ENCODE peak calls at places on chromosome 22, in four cellular contexts. P is K562, Q is GM12891, M is HepG2. Y is an unnamed sample.

GRCh38 chr22:30763815-30764686 is 69.4 kb downstream of the OSBP2 start:
- DNase-seq in P (peak), Q (peak), M (peak), Y (no peak)

GRCh38 chr22:41500303-41500702 is 31.4 kb downstream of the ACO2 start:
- DNase-seq in P (no peak), Q (no peak), M (no peak), Y (no peak)

GRCh38 chr22:20319041-20319744 is 667 bp downstream of the DGCR6L start:
- DNase-seq in P (peak), Q (no peak), M (no peak), Y (no peak)

GRCh38 chr22:46085831-46086576 is 64.3 kb upstream of the PPARA start:
- DNase-seq in P (peak), Q (no peak), M (no peak), Y (no peak)

GRCh38 chr22:37634505-37635002 is 4.9 kb upstream of the SH3BP1 start:
- DNase-seq in P (peak), Q (no peak), M (no peak), Y (no peak)

GRCh38 chr22:20395181-20395896 is 1.4 kb downstream of the ZNF74 start:
- DNase-seq in P (peak), Q (no peak), M (no peak), Y (no peak)

GRCh38 chr22:29635734-29636357 is 32.4 kb downstream of the NF2 start:
- DNase-seq in P (peak), Q (no peak), M (peak), Y (no peak)

GRCh38 chr22:16959345-16959930 is 48.6 kb downstream of the GAB4 start:
- DNase-seq in P (peak), Q (no peak), M (no peak), Y (no peak)

GRCh38 chr22:41285441-41285819 is 557 bp downstream of the RANGAP1 start:
- DNase-seq in P (peak), Q (peak), M (peak), Y (peak)

GRCh38 chr22:44438056-44438455 is 60.0 kb downstream of the RTL6 start:
- DNase-seq in P (no peak), Q (no peak), M (no peak), Y (no peak)

GRCh38 chr22:49068861-49069260 is 758.8 kb downstream of the BRD1 start:
- DNase-seq in P (no peak), Q (no peak), M (no peak), Y (no peak)
- TF ChIP-seq TAF1 in P (no peak), Q (no peak), M (no peak), Y (no peak)

GRCh38 chr22:28542980-28543621 is 136.5 kb downstream of the TTC28 start:
- DNase-seq in P (no peak), Q (no peak), M (no peak), Y (no peak)

GRCh38 chr22:28548411-28548810 is 131.2 kb downstream of the TTC28 start:
- DNase-seq in P (no peak), Q (no peak), M (no peak), Y (no peak)

GRCh38 chr22:28547132-28547842 is 132.4 kb downstream of the TTC28 start:
- DNase-seq in P (no peak), Q (no peak), M (no peak), Y (no peak)

GRCh38 chr22:28541137-28541536 is 138.5 kb downstream of the TTC28 start:
- DNase-seq in P (no peak), Q (no peak), M (no peak), Y (no peak)

DNA sequence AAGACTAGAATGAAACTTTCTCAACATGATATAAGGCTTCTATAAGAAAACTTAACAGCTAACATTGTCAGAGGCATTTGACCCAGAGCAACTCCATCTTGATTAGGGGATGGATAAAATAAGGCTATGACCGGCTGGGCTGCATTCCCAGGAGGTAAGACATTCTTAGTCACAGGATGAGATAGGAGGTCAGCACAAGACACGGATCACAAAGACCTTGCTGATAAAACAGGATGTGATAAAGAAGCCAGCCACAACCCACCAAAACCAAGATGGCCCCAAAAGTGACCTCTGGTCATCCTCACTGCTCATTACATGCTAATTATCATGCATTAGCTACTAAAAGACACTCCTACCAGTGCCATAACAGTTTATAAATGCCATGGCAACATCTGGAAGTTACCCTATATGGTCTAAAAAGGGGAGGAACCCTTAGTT is 135.2 kb downstream of the TTC28 start:
- DNase-seq in P (no peak), Q (no peak), M (no peak), Y (no peak)
- TF ChIP-seq TAF1 in P (no peak), Q (no peak), M (no peak), Y (no peak)

DNA sequence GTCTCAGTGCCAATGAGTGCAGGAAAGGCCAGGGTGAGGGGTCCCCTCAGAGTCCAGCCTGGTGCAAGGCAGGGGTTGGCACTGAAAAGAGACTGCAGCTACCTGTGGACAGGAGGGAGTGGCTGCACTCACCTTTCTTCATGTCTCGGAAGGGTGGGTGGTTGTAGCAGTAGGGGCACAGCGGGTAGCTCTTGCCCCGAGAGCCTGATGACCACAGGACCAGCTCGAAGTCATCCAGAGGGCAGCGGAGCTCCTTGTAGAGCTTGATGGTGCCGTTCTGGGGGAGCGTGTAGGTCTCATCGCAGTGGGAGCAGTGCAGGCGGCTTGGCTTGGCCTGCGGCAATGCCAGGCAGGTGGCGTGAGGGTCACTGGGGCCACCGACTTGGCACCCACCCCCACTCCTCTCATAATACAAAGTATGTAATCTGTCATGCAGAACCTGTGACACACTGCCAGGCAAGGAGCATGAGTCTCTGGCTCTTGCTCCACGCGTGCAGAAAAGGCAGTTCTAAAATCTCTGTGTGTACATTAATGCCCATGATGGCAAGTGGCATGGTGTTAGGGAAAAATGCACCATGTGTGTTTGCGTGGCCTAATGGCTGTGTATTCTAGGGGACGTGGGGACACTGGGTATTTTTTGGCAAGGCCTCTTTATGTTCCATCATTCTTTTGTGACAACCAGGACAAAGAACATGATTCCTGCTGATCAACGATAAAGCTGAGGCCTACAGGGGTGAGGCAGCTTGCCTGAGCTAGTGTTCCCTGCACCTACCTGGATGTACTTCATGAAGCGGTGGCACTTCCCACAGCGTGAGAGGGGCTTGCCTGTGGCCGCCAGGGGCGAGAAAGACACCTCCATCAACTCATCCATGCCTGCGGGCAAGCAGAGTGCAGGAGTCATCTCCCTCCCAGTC is 6.0 kb upstream of the PPM1F start:
- DNase-seq in P (no peak), Q (no peak), M (no peak), Y (no peak)
- TF ChIP-seq TAF1 in P (no peak), Q (no peak), M (no peak), Y (no peak)

GRCh38 chr22:24391836-24392217 is 35.6 kb upstream of the ADORA2A start:
- DNase-seq in P (no peak), Q (no peak), M (no peak), Y (no peak)
- TF ChIP-seq TAF1 in P (no peak), Q (no peak), M (no peak), Y (no peak)

GRCh38 chr22:50731811-50732624 is 6.0 kb upstream of the ACR start:
- DNase-seq in P (peak), Q (peak), M (peak), Y (peak)

GRCh38 chr22:50732681-50733080 is 5.3 kb upstream of the ACR start:
- DNase-seq in P (no peak), Q (no peak), M (no peak), Y (no peak)

GRCh38 chr22:50734343-50734771 is 3.6 kb upstream of the ACR start:
- DNase-seq in P (no peak), Q (no peak), M (no peak), Y (no peak)

GRCh38 chr22:50734986-50735738 is 2.8 kb upstream of the ACR start:
- DNase-seq in P (no peak), Q (no peak), M (no peak), Y (no peak)

DNA sequence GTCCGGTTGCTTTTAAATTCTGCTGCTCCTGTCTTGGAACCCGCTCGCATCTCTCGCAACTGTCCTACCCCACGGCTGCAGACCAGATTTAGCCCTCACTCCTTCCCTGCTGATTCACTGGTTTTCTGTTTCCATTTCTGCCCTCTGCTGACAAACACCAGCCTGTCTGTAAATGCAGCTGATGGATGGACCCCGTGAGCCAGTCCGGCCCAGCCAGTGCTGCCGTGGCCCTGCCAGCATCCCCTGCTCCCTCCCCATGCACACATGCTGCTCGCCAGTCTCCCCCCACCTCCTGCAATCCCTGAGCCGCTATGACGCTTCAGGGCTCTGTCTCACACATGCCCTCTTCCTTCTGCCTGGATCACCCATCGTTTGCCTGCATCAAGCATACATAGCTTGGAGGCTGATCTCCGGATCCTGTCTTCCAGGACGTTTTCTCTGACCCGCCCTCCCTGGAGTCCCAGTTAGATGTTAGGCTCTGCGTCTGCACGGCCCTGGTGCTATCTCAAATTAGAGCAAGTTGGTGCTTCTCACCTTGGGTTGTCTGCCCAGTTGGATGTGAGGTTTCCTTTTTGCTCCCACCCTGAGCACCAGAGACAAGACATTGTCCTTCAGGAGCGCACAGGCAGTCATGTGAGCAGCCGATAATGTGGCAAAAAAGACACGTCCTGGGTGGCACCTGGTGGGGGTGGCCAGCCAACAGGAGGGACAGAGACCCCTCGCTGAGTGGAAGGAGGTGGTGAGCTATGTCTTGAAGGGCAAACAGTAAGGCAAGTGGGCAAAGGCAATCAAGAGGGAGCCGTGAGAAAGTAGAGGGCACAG is 4.3 kb upstream of the ACR start:
- DNase-seq in P (no peak), Q (no peak), M (no peak), Y (no peak)
- TF ChIP-seq TAF1 in P (no peak), Q (no peak), M (no peak), Y (no peak)

DNA sequence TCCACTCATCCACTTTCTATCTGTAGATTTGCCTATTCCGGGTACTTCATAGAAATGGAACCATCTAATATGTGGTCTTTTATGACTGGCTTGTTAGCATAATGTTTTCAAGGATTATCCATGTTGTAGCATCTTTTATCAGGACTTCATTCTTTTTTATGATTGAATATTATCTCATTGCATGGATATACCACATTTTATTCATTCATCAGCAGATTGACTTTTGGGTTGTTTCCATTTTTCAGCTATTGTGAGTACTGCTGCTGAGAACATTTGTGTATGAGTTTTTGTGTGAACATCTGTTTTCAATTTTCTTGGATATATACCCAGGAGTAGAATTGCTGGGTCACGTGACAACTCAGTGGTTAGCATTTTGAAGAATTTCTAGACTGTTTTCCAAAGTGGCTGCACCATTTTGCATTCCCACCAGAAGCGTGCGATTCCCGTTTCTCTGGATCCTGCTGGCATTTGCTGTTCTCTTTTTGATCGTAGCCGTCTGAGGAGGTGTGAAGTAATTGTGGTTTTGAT is 8.9 kb downstream of the DERL3 start:
- DNase-seq in P (no peak), Q (no peak), M (no peak), Y (no peak)
- TF ChIP-seq TAF1 in P (no peak), Q (no peak), M (no peak), Y (no peak)

GRCh38 chr22:39646614-39647210 is 76.2 kb downstream of the CACNA1I start:
- DNase-seq in P (no peak), Q (no peak), M (no peak), Y (no peak)

GRCh38 chr22:39645532-39645931 is 75.0 kb downstream of the CACNA1I start:
- DNase-seq in P (no peak), Q (no peak), M (no peak), Y (no peak)

GRCh38 chr22:39650996-39651782 is 80.6 kb downstream of the CACNA1I start:
- DNase-seq in P (no peak), Q (no peak), M (no peak), Y (no peak)

GRCh38 chr22:39649500-39650089 is 79.0 kb downstream of the CACNA1I start:
- DNase-seq in P (no peak), Q (no peak), M (no peak), Y (no peak)

GRCh38 chr22:39647836-39648500 is 77.4 kb downstream of the CACNA1I start:
- DNase-seq in P (no peak), Q (no peak), M (no peak), Y (no peak)
- TF ChIP-seq TAF1 in P (no peak), Q (no peak), M (no peak), Y (no peak)